ENCODE peak calls at places on chromosomes 12 and 14, in six cellular contexts. One of them, this sample, is unnamed.

GRCh38 chr12:111451649-111452129 is 46.0 kb downstream of the SH2B3 start:
- DNase-seq in NCI-H1092 treated with DMSO at 0.1 percent for 48 hours: peak
- DNase-seq in upper lobe of right lung: no peak
- DNase-seq in transverse colon: no peak
- DNase-seq in T47D: no peak
- DNase-seq in astrocyte of the spinal cord: peak
- DNase-seq in this sample: no peak

GRCh38 chr14:106372870-106373657 is 846.7 kb downstream of the TMEM121 start:
- DNase-seq in upper lobe of right lung: peak
- DNase-seq in transverse colon: peak
- DNase-seq in astrocyte of the spinal cord: no peak
- DNase-seq in T47D: peak
- DNase-seq in NCI-H1092 treated with DMSO at 0.1 percent for 48 hours: peak
- DNase-seq in this sample: peak

GRCh38 chr12:124381454-124382207 is 86.7 kb downstream of the RFLNA start:
- DNase-seq in upper lobe of right lung: peak
- DNase-seq in astrocyte of the spinal cord: peak
- DNase-seq in transverse colon: peak
- DNase-seq in NCI-H1092 treated with DMSO at 0.1 percent for 48 hours: no peak
- DNase-seq in T47D: peak
- DNase-seq in this sample: peak

GRCh38 chr12:90543841-90544240 is 411.1 kb downstream of the CCER1 start:
- DNase-seq in transverse colon: no peak
- DNase-seq in NCI-H1092 treated with DMSO at 0.1 percent for 48 hours: no peak
- DNase-seq in astrocyte of the spinal cord: peak
- DNase-seq in upper lobe of right lung: no peak
- DNase-seq in T47D: no peak
- DNase-seq in this sample: no peak

GRCh38 chr14:65792208-65792905 is 379.8 kb downstream of the FUT8 start:
- DNase-seq in T47D: no peak
- DNase-seq in transverse colon: no peak
- DNase-seq in NCI-H1092 treated with DMSO at 0.1 percent for 48 hours: no peak
- DNase-seq in upper lobe of right lung: no peak
- DNase-seq in astrocyte of the spinal cord: no peak
- DNase-seq in this sample: no peak

GRCh38 chr12:48160807-48161206 is 3.5 kb upstream of the ASB8 start:
- DNase-seq in astrocyte of the spinal cord: no peak
- DNase-seq in upper lobe of right lung: no peak
- DNase-seq in T47D: no peak
- DNase-seq in NCI-H1092 treated with DMSO at 0.1 percent for 48 hours: no peak
- DNase-seq in transverse colon: no peak
- DNase-seq in this sample: no peak

GRCh38 chr12:104686196-104686595 is 229.4 kb downstream of the CHST11 start:
- DNase-seq in T47D: no peak
- DNase-seq in upper lobe of right lung: no peak
- DNase-seq in NCI-H1092 treated with DMSO at 0.1 percent for 48 hours: no peak
- DNase-seq in astrocyte of the spinal cord: peak
- DNase-seq in transverse colon: no peak
- DNase-seq in this sample: no peak

GRCh38 chr14:22118894-22119477 is 445.4 kb upstream of the OR4E1 start:
- DNase-seq in transverse colon: no peak
- DNase-seq in T47D: no peak
- DNase-seq in NCI-H1092 treated with DMSO at 0.1 percent for 48 hours: no peak
- DNase-seq in upper lobe of right lung: no peak
- DNase-seq in astrocyte of the spinal cord: peak
- DNase-seq in this sample: no peak

GRCh38 chr12:115337693-115338543 is 653.9 kb upstream of the TBX3 start:
- DNase-seq in upper lobe of right lung: no peak
- DNase-seq in astrocyte of the spinal cord: peak
- DNase-seq in T47D: no peak
- DNase-seq in NCI-H1092 treated with DMSO at 0.1 percent for 48 hours: no peak
- DNase-seq in transverse colon: peak
- DNase-seq in this sample: no peak

GRCh38 chr14:92540472-92541048 is 27.0 kb downstream of the RIN3 start:
- DNase-seq in astrocyte of the spinal cord: peak
- DNase-seq in T47D: no peak
- DNase-seq in NCI-H1092 treated with DMSO at 0.1 percent for 48 hours: peak
- DNase-seq in transverse colon: peak
- DNase-seq in upper lobe of right lung: peak
- DNase-seq in this sample: peak

GRCh38 chr12:124646385-124647230 is 79.2 kb upstream of the NCOR2 start:
- DNase-seq in upper lobe of right lung: peak
- DNase-seq in NCI-H1092 treated with DMSO at 0.1 percent for 48 hours: no peak
- DNase-seq in T47D: no peak
- DNase-seq in astrocyte of the spinal cord: no peak
- DNase-seq in transverse colon: no peak
- DNase-seq in this sample: no peak

GRCh38 chr12:132277961-132278360 is 51.4 kb downstream of the GALNT9 start:
- DNase-seq in T47D: no peak
- DNase-seq in transverse colon: no peak
- DNase-seq in upper lobe of right lung: no peak
- DNase-seq in NCI-H1092 treated with DMSO at 0.1 percent for 48 hours: no peak
- DNase-seq in astrocyte of the spinal cord: no peak
- DNase-seq in this sample: peak

GRCh38 chr12:101566318-101566717 is 28.5 kb upstream of the MYBPC1 start:
- DNase-seq in transverse colon: no peak
- DNase-seq in T47D: no peak
- DNase-seq in NCI-H1092 treated with DMSO at 0.1 percent for 48 hours: no peak
- DNase-seq in astrocyte of the spinal cord: no peak
- DNase-seq in upper lobe of right lung: no peak
- DNase-seq in this sample: no peak

GRCh38 chr12:120242275-120242799 is 23.2 kb downstream of the PXN start:
- DNase-seq in NCI-H1092 treated with DMSO at 0.1 percent for 48 hours: no peak
- DNase-seq in T47D: no peak
- DNase-seq in transverse colon: no peak
- DNase-seq in upper lobe of right lung: no peak
- DNase-seq in astrocyte of the spinal cord: no peak
- DNase-seq in this sample: peak

GRCh38 chr12:70258605-70259403 is 15.6 kb downstream of the CNOT2 start:
- DNase-seq in astrocyte of the spinal cord: no peak
- DNase-seq in transverse colon: no peak
- DNase-seq in T47D: no peak
- DNase-seq in NCI-H1092 treated with DMSO at 0.1 percent for 48 hours: no peak
- DNase-seq in upper lobe of right lung: no peak
- DNase-seq in this sample: no peak

GRCh38 chr14:79585845-79586244 is 625.5 kb downstream of the DIO2 start:
- DNase-seq in upper lobe of right lung: no peak
- DNase-seq in transverse colon: no peak
- DNase-seq in T47D: no peak
- DNase-seq in NCI-H1092 treated with DMSO at 0.1 percent for 48 hours: no peak
- DNase-seq in astrocyte of the spinal cord: peak
- DNase-seq in this sample: no peak

GRCh38 chr14:85416771-85417170 is 113.2 kb upstream of the FLRT2 start:
- DNase-seq in NCI-H1092 treated with DMSO at 0.1 percent for 48 hours: no peak
- DNase-seq in astrocyte of the spinal cord: peak
- DNase-seq in upper lobe of right lung: no peak
- DNase-seq in transverse colon: no peak
- DNase-seq in T47D: no peak
- DNase-seq in this sample: no peak

GRCh38 chr14:50808053-50808452 is 22.9 kb downstream of the NIN start:
- DNase-seq in astrocyte of the spinal cord: no peak
- DNase-seq in transverse colon: no peak
- DNase-seq in NCI-H1092 treated with DMSO at 0.1 percent for 48 hours: no peak
- DNase-seq in upper lobe of right lung: no peak
- DNase-seq in T47D: no peak
- DNase-seq in this sample: no peak

GRCh38 chr12:3726455-3726854 is 26.5 kb downstream of the CRACR2A start:
- DNase-seq in transverse colon: no peak
- DNase-seq in T47D: no peak
- DNase-seq in astrocyte of the spinal cord: no peak
- DNase-seq in upper lobe of right lung: no peak
- DNase-seq in NCI-H1092 treated with DMSO at 0.1 percent for 48 hours: no peak
- DNase-seq in this sample: no peak

GRCh38 chr12:19227880-19228210 is 98.3 kb downstream of the PLEKHA5 start:
- DNase-seq in NCI-H1092 treated with DMSO at 0.1 percent for 48 hours: no peak
- DNase-seq in T47D: no peak
- DNase-seq in astrocyte of the spinal cord: no peak
- DNase-seq in transverse colon: no peak
- DNase-seq in upper lobe of right lung: no peak
- DNase-seq in this sample: no peak

GRCh38 chr12:57610553-57611115 is 601 bp upstream of the ARHGEF25 start:
- DNase-seq in upper lobe of right lung: no peak
- DNase-seq in astrocyte of the spinal cord: no peak
- DNase-seq in T47D: no peak
- DNase-seq in transverse colon: peak
- DNase-seq in NCI-H1092 treated with DMSO at 0.1 percent for 48 hours: no peak
- DNase-seq in this sample: peak

GRCh38 chr12:79451365-79451764 is 239.4 kb downstream of the PAWR start:
- DNase-seq in astrocyte of the spinal cord: peak
- DNase-seq in T47D: no peak
- DNase-seq in NCI-H1092 treated with DMSO at 0.1 percent for 48 hours: no peak
- DNase-seq in transverse colon: no peak
- DNase-seq in upper lobe of right lung: no peak
- DNase-seq in this sample: no peak

GRCh38 chr14:105076296-105076804 is 11.1 kb upstream of the GPR132 start:
- DNase-seq in NCI-H1092 treated with DMSO at 0.1 percent for 48 hours: no peak
- DNase-seq in transverse colon: no peak
- DNase-seq in upper lobe of right lung: peak
- DNase-seq in T47D: no peak
- DNase-seq in astrocyte of the spinal cord: no peak
- DNase-seq in this sample: peak

GRCh38 chr12:47032644-47033043 is 46.8 kb upstream of the PCED1B start:
- DNase-seq in astrocyte of the spinal cord: peak
- DNase-seq in upper lobe of right lung: no peak
- DNase-seq in T47D: no peak
- DNase-seq in NCI-H1092 treated with DMSO at 0.1 percent for 48 hours: peak
- DNase-seq in transverse colon: no peak
- DNase-seq in this sample: no peak

GRCh38 chr12:34048714-34049113 is 26.4 kb downstream of the ALG10 start:
- DNase-seq in transverse colon: no peak
- DNase-seq in astrocyte of the spinal cord: no peak
- DNase-seq in T47D: no peak
- DNase-seq in NCI-H1092 treated with DMSO at 0.1 percent for 48 hours: no peak
- DNase-seq in upper lobe of right lung: no peak
- DNase-seq in this sample: no peak

GRCh38 chr12:54958048-54958658 is 26.4 kb downstream of the TESPA1 start:
- DNase-seq in T47D: peak
- DNase-seq in astrocyte of the spinal cord: peak
- DNase-seq in upper lobe of right lung: no peak
- DNase-seq in NCI-H1092 treated with DMSO at 0.1 percent for 48 hours: peak
- DNase-seq in transverse colon: peak
- DNase-seq in this sample: no peak

GRCh38 chr14:100747021-100747586 is 20.4 kb downstream of the DLK1 start:
- DNase-seq in astrocyte of the spinal cord: peak
- DNase-seq in upper lobe of right lung: peak
- DNase-seq in NCI-H1092 treated with DMSO at 0.1 percent for 48 hours: peak
- DNase-seq in transverse colon: no peak
- DNase-seq in T47D: no peak
- DNase-seq in this sample: peak

GRCh38 chr14:24307575-24308341 is at the start of gene CIDEB:
- DNase-seq in astrocyte of the spinal cord: peak
- DNase-seq in upper lobe of right lung: no peak
- DNase-seq in transverse colon: peak
- DNase-seq in T47D: peak
- DNase-seq in NCI-H1092 treated with DMSO at 0.1 percent for 48 hours: peak
- DNase-seq in this sample: no peak

GRCh38 chr12:13093191-13093849 is 10.1 kb downstream of the GSG1 start:
- DNase-seq in transverse colon: no peak
- DNase-seq in NCI-H1092 treated with DMSO at 0.1 percent for 48 hours: no peak
- DNase-seq in upper lobe of right lung: no peak
- DNase-seq in astrocyte of the spinal cord: peak
- DNase-seq in T47D: no peak
- DNase-seq in this sample: no peak

GRCh38 chr12:60689137-60689536 is 1093.3 kb downstream of the SLC16A7 start:
- DNase-seq in NCI-H1092 treated with DMSO at 0.1 percent for 48 hours: no peak
- DNase-seq in transverse colon: no peak
- DNase-seq in astrocyte of the spinal cord: no peak
- DNase-seq in upper lobe of right lung: no peak
- DNase-seq in T47D: no peak
- DNase-seq in this sample: no peak

GRCh38 chr12:110355080-110355479 is 48.4 kb downstream of the ANAPC7 start:
- DNase-seq in astrocyte of the spinal cord: no peak
- DNase-seq in T47D: no peak
- DNase-seq in NCI-H1092 treated with DMSO at 0.1 percent for 48 hours: no peak
- DNase-seq in transverse colon: no peak
- DNase-seq in upper lobe of right lung: no peak
- DNase-seq in this sample: no peak

GRCh38 chr14:48874701-48875100 is 711.5 kb downstream of the RPS29 start:
- DNase-seq in NCI-H1092 treated with DMSO at 0.1 percent for 48 hours: no peak
- DNase-seq in astrocyte of the spinal cord: no peak
- DNase-seq in upper lobe of right lung: no peak
- DNase-seq in transverse colon: no peak
- DNase-seq in T47D: no peak
- DNase-seq in this sample: no peak

GRCh38 chr14:103185051-103186027 is 62.1 kb downstream of the TNFAIP2 start:
- DNase-seq in astrocyte of the spinal cord: peak
- DNase-seq in T47D: no peak
- DNase-seq in NCI-H1092 treated with DMSO at 0.1 percent for 48 hours: peak
- DNase-seq in upper lobe of right lung: peak
- DNase-seq in transverse colon: no peak
- DNase-seq in this sample: no peak

GRCh38 chr12:6887460-6887859 is 14.4 kb upstream of the SPSB2 start:
- DNase-seq in astrocyte of the spinal cord: no peak
- DNase-seq in NCI-H1092 treated with DMSO at 0.1 percent for 48 hours: no peak
- DNase-seq in transverse colon: no peak
- DNase-seq in upper lobe of right lung: peak
- DNase-seq in T47D: no peak
- DNase-seq in this sample: peak

GRCh38 chr14:58712357-58712756 is 74.6 kb downstream of the DACT1 start:
- DNase-seq in T47D: no peak
- DNase-seq in NCI-H1092 treated with DMSO at 0.1 percent for 48 hours: no peak
- DNase-seq in upper lobe of right lung: no peak
- DNase-seq in transverse colon: no peak
- DNase-seq in astrocyte of the spinal cord: no peak
- DNase-seq in this sample: no peak

This sample was measured in kidney.